ENCODE peak calls at places on chromosomes 11 and 22, in six cellular contexts. B is GM12878, V is H1, X is SK-N-SH, P is K562, O is endothelial cell of umbilical vein. Q is an unnamed sample.
A peak's percentile ranks its signal among the peaks of the same experiment; 100 is the strongest.

GRCh38 chr11:456533-456932 is 6.5 kb downstream of the PTDSS2 start:
- DNase-seq in B (no peak), V (no peak), X (no peak), P (no peak), O (no peak), Q (no peak)

GRCh38 chr22:37412445-37413250 is 14.6 kb downstream of the ELFN2 start:
- DNase-seq in B (no peak), V (no peak), X (no peak), P (no peak), O (no peak), Q (no peak)

GRCh38 chr22:42711895-42712837 is 8.5 kb downstream of the A4GALT start:
- DNase-seq in B (no peak), V (no peak), X (no peak), P (no peak), O (no peak), Q (no peak)

GRCh38 chr11:14065692-14066091 is 103.2 kb downstream of the SPON1 start:
- DNase-seq in B (no peak), V (no peak), X (no peak), P (no peak), O (no peak), Q (no peak)

GRCh38 chr11:114163830-114164401 is 104.4 kb downstream of the ZBTB16 start:
- DNase-seq in B (no peak), V (no peak), X (no peak), P (no peak), O (peak; percentile 21), Q (no peak)

GRCh38 chr11:117816151-117816741 is 8.3 kb downstream of the FXYD2 start:
- DNase-seq in B (no peak), V (peak; percentile 39), X (peak; percentile 71), P (peak; percentile 11), O (no peak), Q (no peak)

GRCh38 chr11:614583-615452 is 932 bp downstream of the IRF7 start:
- DNase-seq in B (no peak), V (no peak), X (no peak), P (no peak), O (no peak), Q (no peak)

GRCh38 chr11:127624455-127624854 is 623.9 kb upstream of the KIRREL3 start:
- DNase-seq in B (no peak), V (no peak), X (no peak), P (no peak), O (no peak), Q (no peak)

GRCh38 chr22:19800761-19801244 is 40.2 kb downstream of the TBX1 start:
- DNase-seq in B (no peak), V (no peak), X (peak; percentile 61), P (peak; percentile 60), O (peak; percentile 29), Q (no peak)

GRCh38 chr22:33895444-33895843 is 24.8 kb downstream of the LARGE1 start:
- DNase-seq in B (no peak), V (no peak), X (no peak), P (no peak), O (no peak), Q (no peak)

GRCh38 chr22:40855104-40855959 is 1.1 kb downstream of the ST13 start:
- DNase-seq in B (no peak), V (no peak), X (no peak), P (peak; percentile 47), O (no peak), Q (no peak)

GRCh38 chr11:116857936-116858335 is 20.5 kb upstream of the APOA1 start:
- DNase-seq in B (no peak), V (no peak), X (peak; percentile 82), P (no peak), O (no peak), Q (no peak)

GRCh38 chr11:124987096-124987495 is 33.1 kb downstream of the CCDC15 start:
- DNase-seq in B (no peak), V (no peak), X (no peak), P (no peak), O (no peak), Q (no peak)

GRCh38 chr11:64090811-64091516 is 55.2 kb downstream of the FLRT1 start:
- DNase-seq in B (no peak), V (no peak), X (no peak), P (peak; percentile 25), O (no peak), Q (no peak)

GRCh38 chr22:46421272-46421671 is 85.8 kb downstream of the TRMU start:
- DNase-seq in B (peak; percentile 35), V (no peak), X (no peak), P (no peak), O (no peak), Q (no peak)

GRCh38 chr11:88307749-88308425 is 29.6 kb downstream of the CTSC start:
- DNase-seq in B (peak; percentile 81), V (peak; percentile 53), X (no peak), P (no peak), O (no peak), Q (no peak)

GRCh38 chr11:47021965-47022364 is 85.4 kb downstream of the CSTPP1 start:
- DNase-seq in B (no peak), V (no peak), X (no peak), P (no peak), O (no peak), Q (no peak)

GRCh38 chr22:30180616-30181015 is 65.9 kb downstream of the LIF start:
- DNase-seq in B (no peak), V (no peak), X (no peak), P (no peak), O (no peak), Q (no peak)

GRCh38 chr11:46248270-46249102 is 29.0 kb upstream of the CREB3L1 start:
- DNase-seq in B (no peak), V (no peak), X (no peak), P (peak; percentile 74), O (peak; percentile 33), Q (peak; percentile 71)

GRCh38 chr11:125154380-125155099 is 10.0 kb upstream of the PKNOX2 start:
- DNase-seq in B (no peak), V (no peak), X (no peak), P (no peak), O (no peak), Q (no peak)

GRCh38 chr11:19320764-19321163 is 80.0 kb upstream of the E2F8 start:
- DNase-seq in B (no peak), V (no peak), X (no peak), P (no peak), O (no peak), Q (no peak)

GRCh38 chr22:20175597-20175900 is 24.7 kb upstream of the CCDC188 start:
- DNase-seq in B (no peak), V (no peak), X (peak; percentile 63), P (no peak), O (no peak), Q (no peak)

GRCh38 chr22:41516462-41516861 is 27.8 kb downstream of the POLR3H start:
- DNase-seq in B (no peak), V (no peak), X (no peak), P (no peak), O (no peak), Q (no peak)

GRCh38 chr11:34792814-34793241 is 123.4 kb downstream of the APIP start:
- DNase-seq in B (no peak), V (no peak), X (no peak), P (no peak), O (peak; percentile 89), Q (no peak)

GRCh38 chr11:41716862-41717261 is 257.4 kb upstream of the LRRC4C start:
- DNase-seq in B (no peak), V (no peak), X (peak; percentile 47), P (no peak), O (no peak), Q (no peak)

GRCh38 chr11:122069946-122070345 is 46.1 kb downstream of the BLID start:
- DNase-seq in B (no peak), V (no peak), X (peak; percentile 65), P (no peak), O (peak; percentile 93), Q (no peak)

GRCh38 chr11:13135385-13136271 is 126.5 kb downstream of the RASSF10 start:
- DNase-seq in B (no peak), V (no peak), X (no peak), P (peak; percentile 41), O (peak; percentile 57), Q (no peak)

GRCh38 chr22:46963672-46964545 is 201.5 kb downstream of the TBC1D22A start:
- DNase-seq in B (no peak), V (no peak), X (no peak), P (no peak), O (peak; percentile 41), Q (no peak)

GRCh38 chr11:34318111-34319037 is 39.4 kb downstream of the ABTB2 start:
- DNase-seq in B (no peak), V (no peak), X (no peak), P (no peak), O (no peak), Q (no peak)

GRCh38 chr11:107928767-107929507 is 689 bp downstream of the RAB39A start:
- DNase-seq in B (no peak), V (no peak), X (peak; percentile 45), P (no peak), O (no peak), Q (no peak)

GRCh38 chr11:134032501-134033091 is 36.3 kb upstream of the JAM3 start:
- DNase-seq in B (no peak), V (no peak), X (no peak), P (no peak), O (no peak), Q (no peak)
- H2AFZ ChIP-seq in B (no peak overlapping the region), V (no peak overlapping the region), X (no peak overlapping the region), P (no peak overlapping the region), O (peak overlapping the region; percentile 18), Q (no peak overlapping the region)

GRCh38 chr11:131668867-131669780 is 298.7 kb downstream of the NTM start:
- DNase-seq in B (no peak), V (no peak), X (peak; percentile 60), P (peak; percentile 65), O (peak; percentile 32), Q (peak; percentile 6)
- TF ChIP-seq MAX in B (no peak), V (no peak), X (no peak), P (no peak), O (no peak), Q (no peak)

DNA sequence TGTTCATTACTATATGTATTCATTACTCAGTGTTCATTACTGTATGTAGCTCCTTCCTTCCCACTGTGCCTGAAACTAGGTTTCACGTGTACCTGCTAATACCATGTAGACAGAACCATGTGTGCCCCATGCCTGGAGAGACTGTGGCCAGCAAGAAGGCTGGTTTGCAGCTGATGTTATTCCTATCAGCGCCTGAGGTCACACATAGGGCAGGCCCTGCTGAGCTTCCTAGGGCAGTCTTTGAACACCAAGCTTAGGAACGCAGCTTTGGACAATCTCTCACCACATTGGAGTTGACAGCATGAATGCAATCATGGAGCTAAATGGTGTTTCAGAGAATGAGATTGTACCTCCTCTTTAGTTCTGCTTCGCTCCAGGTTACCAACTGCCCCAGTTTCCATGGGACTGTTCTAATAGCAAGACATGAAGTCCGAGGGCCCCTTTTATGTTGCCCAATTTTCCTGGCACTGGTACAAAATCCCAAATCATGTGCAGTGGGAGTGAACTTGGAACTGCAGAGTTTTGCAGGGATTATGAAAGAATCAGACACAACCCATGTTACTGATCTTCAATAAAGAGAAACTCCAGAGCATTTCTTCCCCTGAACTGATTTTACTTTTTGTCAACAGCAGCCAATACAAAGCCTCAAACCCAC is 154.3 kb upstream of the TTC12 start:
- DNase-seq in B (no peak), V (no peak), X (no peak), P (no peak), O (no peak), Q (no peak)
- H2AFZ ChIP-seq in B (no peak overlapping the region), V (no peak overlapping the region), X (no peak overlapping the region), P (no peak overlapping the region), O (no peak overlapping the region), Q (no peak overlapping the region)

DNA sequence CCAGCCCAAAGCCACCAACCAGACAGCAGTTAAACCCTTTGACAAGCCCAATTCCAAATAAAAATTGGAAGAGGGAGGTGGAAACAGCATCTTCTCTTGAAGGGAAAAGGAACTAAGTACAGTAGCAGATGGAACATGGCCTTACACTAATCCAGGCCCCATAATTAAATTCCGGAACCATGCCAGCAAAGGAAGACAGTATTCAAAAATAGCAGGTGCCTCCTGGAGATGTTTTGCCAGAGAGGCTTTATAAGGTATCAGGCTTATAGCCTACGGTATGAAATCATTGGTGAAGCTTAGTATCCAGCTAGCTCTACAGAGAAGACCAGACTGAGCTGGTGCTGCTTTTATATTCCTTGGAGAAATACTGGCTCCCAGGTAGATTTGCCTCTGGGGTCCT is 344.1 kb upstream of the API5 start:
- DNase-seq in B (no peak), V (no peak), X (no peak), P (no peak), O (no peak), Q (no peak)
- TF ChIP-seq MAX in B (no peak), V (no peak), X (no peak), P (no peak), O (no peak), Q (no peak)

Q was measured in HCT116.